ENCODE peak calls at places on chromosomes 4 and X, in ten cellular contexts. V, M, Q, N, S, G, I, U, Y and A are unnamed samples.

GRCh38 chr4:7266525-7267292 is 74.4 kb downstream of the SORCS2 start:
- DNase-seq in V (peak), M (no peak), Q (no peak), N (no peak), S (peak), G (no peak), I (peak), U (no peak), Y (peak), A (peak)

GRCh38 chr4:113773014-113773413 is 11.5 kb upstream of the CAMK2D start:
- DNase-seq in V (no peak), M (no peak), Q (no peak), N (peak), S (no peak), G (no peak), I (no peak), U (no peak), Y (no peak), A (no peak)

GRCh38 chrX:72038016-72038415 is 93.7 kb downstream of the RTL5 start:
- DNase-seq in V (no peak), M (no peak), Q (no peak), N (no peak), S (no peak), G (peak), I (no peak), U (no peak), Y (no peak), A (no peak)

GRCh38 chrX:80812176-80812575 is 2.5 kb upstream of the BRWD3 start:
- DNase-seq in V (peak), M (peak), Q (no peak), N (peak), S (peak), G (no peak), I (no peak), U (no peak), Y (peak), A (peak)

GRCh38 chr4:65665951-65666523 is 4.3 kb downstream of the EPHA5 start:
- DNase-seq in V (peak), M (no peak), Q (no peak), N (no peak), S (peak), G (no peak), I (no peak), U (no peak), Y (no peak), A (peak)

GRCh38 chrX:29662101-29662500 is 553.3 kb upstream of the MAGEB2 start:
- DNase-seq in V (peak), M (no peak), Q (no peak), N (no peak), S (no peak), G (no peak), I (peak), U (no peak), Y (peak), A (peak)

GRCh38 chrX:19799319-19800182 is 87.8 kb downstream of the SH3KBP1 start:
- DNase-seq in V (peak), M (no peak), Q (no peak), N (no peak), S (no peak), G (no peak), I (no peak), U (no peak), Y (peak), A (peak)

GRCh38 chrX:47483310-47484268 is 567 bp upstream of the ZNF41 start:
- DNase-seq in V (peak), M (peak), Q (peak), N (no peak), S (peak), G (no peak), I (no peak), U (peak), Y (no peak), A (peak)

GRCh38 chr4:75194180-75194579 is 261.3 kb downstream of the PARM1 start:
- DNase-seq in V (no peak), M (no peak), Q (no peak), N (no peak), S (no peak), G (no peak), I (no peak), U (no peak), Y (no peak), A (no peak)

GRCh38 chr4:14787894-14788293 is 214.4 kb upstream of the CPEB2 start:
- DNase-seq in V (peak), M (no peak), Q (no peak), N (no peak), S (peak), G (no peak), I (no peak), U (no peak), Y (no peak), A (no peak)

GRCh38 chr4:155666701-155667537 is at the start of gene GUCY1A1:
- DNase-seq in V (peak), M (peak), Q (peak), N (peak), S (peak), G (no peak), I (peak), U (no peak), Y (no peak), A (peak)

GRCh38 chr4:28845158-28845557 is 1875.0 kb upstream of the PCDH7 start:
- DNase-seq in V (no peak), M (no peak), Q (no peak), N (no peak), S (no peak), G (no peak), I (no peak), U (no peak), Y (no peak), A (no peak)

GRCh38 chr4:72604324-72604723 is 35.3 kb upstream of the ADAMTS3 start:
- DNase-seq in V (peak), M (no peak), Q (no peak), N (no peak), S (no peak), G (no peak), I (no peak), U (no peak), Y (peak), A (peak)

GRCh38 chrX:130990723-130991122 is 67.4 kb upstream of the ARHGAP36 start:
- DNase-seq in V (no peak), M (no peak), Q (no peak), N (no peak), S (no peak), G (no peak), I (no peak), U (no peak), Y (no peak), A (no peak)

GRCh38 chrX:130981836-130982235 is 76.3 kb upstream of the ARHGAP36 start:
- DNase-seq in V (no peak), M (no peak), Q (no peak), N (no peak), S (no peak), G (no peak), I (no peak), U (no peak), Y (no peak), A (no peak)

GRCh38 chrX:130984782-130985181 is 73.4 kb upstream of the ARHGAP36 start:
- DNase-seq in V (peak), M (no peak), Q (peak), N (no peak), S (no peak), G (no peak), I (no peak), U (no peak), Y (no peak), A (no peak)
- H3K27ac ChIP-seq in V (no peak), M (no peak), Q (peak), N (no peak), S (no peak), G (no peak), I (no peak), U (no peak), Y (no peak), A (no peak)

GRCh38 chr4:89299153-89299789 is 8.3 kb downstream of the GPRIN3 start:
- DNase-seq in V (no peak), M (no peak), Q (no peak), N (no peak), S (no peak), G (no peak), I (no peak), U (no peak), Y (no peak), A (no peak)
- H3K27ac ChIP-seq in V (no peak), M (peak), Q (no peak), N (peak), S (no peak), G (no peak), I (no peak), U (no peak), Y (no peak), A (no peak)

DNA sequence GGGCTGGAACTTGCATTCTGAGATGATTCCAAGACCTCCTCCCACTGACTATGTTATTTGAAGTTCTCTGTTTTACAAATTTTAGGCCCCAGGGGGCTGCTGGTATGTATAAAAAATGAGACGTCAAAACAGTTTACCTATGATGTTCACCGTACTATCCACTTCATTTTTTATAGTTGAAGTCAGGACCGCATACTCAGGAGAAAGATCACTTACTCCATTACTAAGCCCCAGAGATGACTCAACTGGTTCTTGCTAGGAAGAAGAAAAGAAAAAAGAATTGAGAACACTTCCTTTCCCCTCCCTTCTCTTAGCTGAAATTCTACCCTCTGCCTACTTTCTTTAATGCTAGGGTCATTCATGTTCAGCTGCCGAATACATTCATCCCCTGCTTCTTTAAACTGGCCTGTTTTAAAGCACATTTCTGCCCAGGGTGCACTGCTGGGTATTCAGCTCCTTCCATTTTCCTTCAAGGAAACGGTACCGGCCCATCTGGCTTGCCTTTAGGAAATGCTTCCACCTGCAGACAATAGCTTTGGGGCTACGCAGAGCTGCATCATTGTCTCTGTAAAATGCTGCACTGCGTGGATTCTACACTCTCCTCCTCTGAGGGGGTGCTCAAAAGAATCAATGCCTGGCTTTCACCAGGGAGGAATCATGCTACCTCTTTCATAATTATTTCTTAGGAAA is 66.2 kb downstream of the IRF2 start:
- DNase-seq in V (peak), M (no peak), Q (no peak), N (no peak), S (no peak), G (no peak), I (no peak), U (no peak), Y (peak), A (peak)
- H3K27ac ChIP-seq in V (no peak), M (peak), Q (peak), N (no peak), S (peak), G (peak), I (no peak), U (peak), Y (peak), A (peak)

GRCh38 chrX:78934866-78935265 is 10.3 kb upstream of the P2RY10 start:
- DNase-seq in V (no peak), M (peak), Q (no peak), N (no peak), S (no peak), G (no peak), I (no peak), U (no peak), Y (no peak), A (no peak)
- H3K27ac ChIP-seq in V (no peak), M (no peak), Q (no peak), N (no peak), S (no peak), G (no peak), I (no peak), U (no peak), Y (no peak), A (no peak)

DNA sequence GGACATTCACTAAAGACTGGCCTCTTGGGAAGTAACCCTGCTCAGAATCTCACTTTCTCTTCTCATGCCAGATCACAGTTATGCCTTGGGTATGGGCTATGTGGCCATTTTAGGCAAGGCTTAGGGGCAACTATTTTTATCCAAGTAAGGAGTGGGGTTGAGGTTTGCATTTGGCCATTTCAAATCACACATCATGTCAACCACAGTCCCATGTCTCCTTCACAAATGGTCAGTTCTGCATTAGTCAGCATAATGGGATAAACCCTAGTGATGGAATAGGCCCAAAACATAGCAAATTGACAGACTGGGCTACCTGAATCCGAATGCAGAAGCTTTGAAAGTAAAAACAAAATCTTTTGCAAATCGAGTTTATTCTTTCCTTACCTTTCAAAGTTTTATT is 827 bp upstream of the RTL3 start:
- DNase-seq in V (peak), M (no peak), Q (no peak), N (no peak), S (no peak), G (no peak), I (no peak), U (no peak), Y (no peak), A (peak)
- H3K27ac ChIP-seq in V (no peak), M (no peak), Q (no peak), N (no peak), S (no peak), G (no peak), I (no peak), U (no peak), Y (peak), A (peak)

DNA sequence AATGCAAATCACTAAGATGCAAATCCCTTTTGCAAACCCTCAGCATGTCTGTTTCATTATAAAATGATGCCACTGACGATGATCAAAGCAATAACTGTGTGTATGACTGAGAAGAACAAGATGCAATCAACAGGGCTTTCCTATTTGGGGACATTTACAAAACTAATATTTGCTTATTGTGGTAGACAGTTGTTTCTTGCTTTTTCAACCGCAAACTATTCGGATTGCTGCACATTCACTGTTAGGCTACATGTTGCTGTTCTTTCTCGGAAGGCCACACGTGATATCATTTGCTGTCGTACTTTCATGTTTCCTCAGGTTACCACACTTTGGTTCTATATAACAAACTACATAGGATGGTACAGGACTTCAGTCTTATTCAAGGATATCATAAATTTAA is 49.8 kb downstream of the NPY5R start:
- DNase-seq in V (no peak), M (no peak), Q (no peak), N (no peak), S (no peak), G (no peak), I (no peak), U (no peak), Y (no peak), A (no peak)
- H3K27ac ChIP-seq in V (no peak), M (no peak), Q (no peak), N (no peak), S (no peak), G (no peak), I (no peak), U (no peak), Y (no peak), A (no peak)

DNA sequence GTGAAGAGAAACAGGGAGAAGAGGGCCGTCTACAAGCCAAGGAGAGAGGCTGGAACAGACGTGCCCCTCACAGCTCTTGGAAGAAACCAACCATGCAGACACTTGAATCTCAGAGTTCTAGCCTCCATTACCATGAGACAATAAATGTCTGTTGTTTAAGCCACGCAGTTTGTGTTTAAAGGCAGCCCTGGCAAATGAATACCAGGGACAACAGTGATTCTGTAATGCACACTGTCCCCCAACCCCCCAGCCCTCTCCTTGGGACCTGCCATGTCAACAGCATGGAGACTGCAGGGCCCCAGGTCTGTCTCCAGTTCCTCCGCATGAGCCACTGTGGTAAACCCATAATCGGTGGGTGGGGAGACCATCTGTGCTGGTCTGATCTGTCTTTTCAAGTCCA is 348.0 kb upstream of the KLF3 start:
- DNase-seq in V (no peak), M (no peak), Q (no peak), N (no peak), S (no peak), G (no peak), I (no peak), U (no peak), Y (no peak), A (no peak)
- H3K27ac ChIP-seq in V (no peak), M (no peak), Q (no peak), N (no peak), S (no peak), G (no peak), I (no peak), U (no peak), Y (no peak), A (no peak)